ENCODE peak calls at places on chromosomes 2 and 18, in eight cellular contexts. L is suprapubic skin, B is vagina, I is transverse colon, Y is GM12878, Z is stomach, T is prostate gland, W is H1. S is an unnamed sample.

GRCh38 chr2:177679611-177680530 is 287.3 kb downstream of the AGPS start:
- DNase-seq in Z (no peak), L (no peak), W (no peak), Y (no peak), T (no peak), B (no peak), I (peak; percentile 23), S (no peak)

GRCh38 chr2:121309801-121310200 is 24.8 kb upstream of the TFCP2L1 start:
- DNase-seq in Y (no peak), B (peak; percentile 20), I (no peak), T (no peak), W (no peak), L (no peak), Z (peak; percentile 5), S (peak; percentile 23)

GRCh38 chr2:225566798-225567197 is 167.3 kb downstream of the NYAP2 start:
- DNase-seq in Y (no peak), W (no peak), B (no peak), I (no peak), T (no peak), Z (no peak), L (no peak), S (no peak)

GRCh38 chr2:25367296-25367695 is 25.6 kb upstream of the DNMT3A start:
- DNase-seq in W (no peak), T (no peak), Z (no peak), L (no peak), B (no peak), Y (no peak), I (no peak), S (peak; percentile 43)

GRCh38 chr2:177547772-177548171 is 155.2 kb downstream of the AGPS start:
- DNase-seq in Z (no peak), L (no peak), I (no peak), T (no peak), W (no peak), Y (no peak), B (no peak), S (no peak)

GRCh38 chr18:26185267-26185666 is 41.0 kb upstream of the TAF4B start:
- DNase-seq in I (no peak), L (no peak), B (no peak), W (no peak), Z (no peak), Y (no peak), T (no peak), S (no peak)

GRCh38 chr2:118738524-118739308 is 108.7 kb downstream of the EN1 start:
- DNase-seq in T (no peak), W (no peak), L (peak; percentile 67), Y (no peak), B (no peak), I (no peak), Z (no peak), S (no peak)

GRCh38 chr18:75209952-75210261 is 690 bp upstream of the TSHZ1 start:
- DNase-seq in W (no peak), Z (no peak), I (no peak), Y (no peak), B (peak; percentile 83), T (no peak), L (no peak), S (no peak)

GRCh38 chr2:71253476-71253875 is 26.6 kb upstream of the PAIP2B start:
- DNase-seq in I (no peak), B (no peak), T (no peak), Y (no peak), Z (no peak), W (no peak), L (no peak), S (no peak)

GRCh38 chr2:100752628-100753333 is 67.2 kb upstream of the NPAS2 start:
- DNase-seq in T (no peak), W (no peak), B (no peak), I (no peak), L (no peak), Z (no peak), Y (no peak), S (no peak)

GRCh38 chr2:160358051-160358450 is 135.6 kb downstream of the RBMS1 start:
- DNase-seq in Y (no peak), I (no peak), T (no peak), Z (no peak), L (no peak), W (no peak), B (no peak), S (no peak)

GRCh38 chr2:211611061-211611518 is 927.5 kb downstream of the ERBB4 start:
- DNase-seq in W (no peak), L (no peak), Y (no peak), B (no peak), Z (no peak), I (no peak), T (no peak), S (no peak)

GRCh38 chr2:192373244-192373643 is 178.5 kb upstream of the TMEFF2 start:
- DNase-seq in T (no peak), W (no peak), Y (no peak), Z (no peak), I (no peak), B (no peak), L (no peak), S (no peak)

GRCh38 chr2:20182241-20182931 is 42.5 kb downstream of the SDC1 start:
- DNase-seq in Z (peak; percentile 95), L (peak; percentile 65), I (peak; percentile 51), W (no peak), Y (no peak), B (no peak), T (peak; percentile 64), S (peak; percentile 59)

GRCh38 chr2:104790100-104790811 is 63.7 kb upstream of the POU3F3 start:
- DNase-seq in B (no peak), L (no peak), Y (no peak), Z (no peak), W (no peak), T (no peak), I (no peak), S (no peak)

GRCh38 chr18:48979944-48980890 is 29.5 kb upstream of the SMAD7 start:
- DNase-seq in L (no peak), W (no peak), Y (no peak), I (peak; percentile 50), Z (no peak), B (no peak), T (no peak), S (no peak)

GRCh38 chr2:120862254-120863172 is 126.8 kb downstream of the GLI2 start:
- DNase-seq in L (peak; percentile 52), Z (no peak), T (no peak), W (no peak), Y (no peak), I (no peak), B (no peak), S (peak; percentile 67)

GRCh38 chr2:239407112-239407511 is 6.3 kb upstream of the HDAC4 start:
- DNase-seq in B (no peak), W (no peak), Y (no peak), Z (no peak), L (no peak), I (no peak), T (no peak), S (no peak)

GRCh38 chr2:162840598-162841246 is 2.2 kb upstream of the KCNH7 start:
- DNase-seq in L (no peak), W (peak; percentile 72), T (peak; percentile 19), B (no peak), Z (peak; percentile 45), Y (peak; percentile 4), I (peak; percentile 14), S (no peak)

GRCh38 chr2:31810200-31810917 is 200.4 kb downstream of the MEMO1 start:
- DNase-seq in L (no peak), I (no peak), W (no peak), B (no peak), Y (no peak), T (no peak), Z (no peak), S (no peak)

GRCh38 chr2:42914314-42914713 is 121.9 kb upstream of the HAAO start:
- DNase-seq in B (no peak), T (no peak), Y (no peak), L (peak; percentile 32), I (peak; percentile 31), Z (no peak), W (no peak), S (no peak)

GRCh38 chr2:142088058-142088568 is 42.7 kb downstream of the LRP1B start:
- DNase-seq in W (no peak), I (no peak), Z (no peak), T (no peak), B (no peak), Y (no peak), L (no peak), S (no peak)

GRCh38 chr2:142082363-142082762 is 48.5 kb downstream of the LRP1B start:
- DNase-seq in L (no peak), I (no peak), B (no peak), T (no peak), Z (no peak), W (no peak), Y (no peak), S (peak; percentile 13)
- TF ChIP-seq POLR2AphosphoS5 in L (no peak), I (no peak), B (no peak), T (no peak), Z (no peak), W (no peak), Y (no peak), S (no peak)

DNA sequence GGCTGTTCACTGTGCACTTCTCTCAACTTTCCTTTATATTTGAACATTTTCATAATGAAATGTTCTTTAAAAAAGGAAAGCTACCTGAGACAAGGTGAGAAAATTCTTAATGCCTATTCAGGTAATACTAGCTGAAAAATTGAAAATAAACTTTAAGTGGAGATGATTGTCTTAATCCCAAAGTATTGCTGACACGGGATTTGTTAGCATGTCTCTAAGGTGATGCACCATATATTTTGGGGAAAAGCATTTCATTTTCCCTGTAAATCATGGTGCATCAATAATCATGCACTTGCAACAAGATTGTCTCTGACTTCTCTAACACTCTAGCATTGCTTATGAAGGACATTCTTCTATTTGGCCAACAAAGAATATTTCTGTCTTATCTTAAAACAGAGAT is 848.0 kb downstream of the DPP10 start:
- DNase-seq in I (no peak), Z (no peak), L (no peak), B (no peak), W (no peak), Y (no peak), T (no peak), S (no peak)
- H3K9me3 ChIP-seq in I (no peaks in the 10 kb centered on the region), Z (no peaks in the 10 kb centered on the region), L (no peaks in the 10 kb centered on the region), B (no peaks in the 10 kb centered on the region), W (no peaks in the 10 kb centered on the region), Y (no peaks in the 10 kb centered on the region), T (no peaks in the 10 kb centered on the region), S (no peaks in the 10 kb centered on the region)

GRCh38 chr2:6937157-6937556 is 19.9 kb downstream of the RNF144A start:
- DNase-seq in L (no peak), T (no peak), W (no peak), Y (no peak), Z (no peak), B (no peak), I (no peak), S (no peak)
- H3K36me3 ChIP-seq in L (no peaks in the 10 kb centered on the region), T (no peaks in the 10 kb centered on the region), W (no peaks in the 10 kb centered on the region), Y (peaks cover 2% of the 10 kb centered on the region), Z (peaks cover 9% of the 10 kb centered on the region), B (peaks cover 6% of the 10 kb centered on the region), I (no peaks in the 10 kb centered on the region), S (peaks cover 15% of the 10 kb centered on the region)

GRCh38 chr2:187520121-187520624 is 34.1 kb downstream of the TFPI start:
- DNase-seq in Z (no peak), I (no peak), Y (no peak), L (no peak), W (no peak), B (no peak), T (no peak), S (no peak)
- TF ChIP-seq POLR2AphosphoS5 in Z (no peak), I (no peak), Y (no peak), L (no peak), W (no peak), B (no peak), T (no peak), S (no peak)